ENCODE peak calls at places on chromosomes 11 and 22, in seven cellular contexts. A, B, J, K, V, I and Z are unnamed samples.

GRCh38 chr11:21615871-21616270 is 577.0 kb upstream of the ANO5 start:
- DNase-seq in A (no peak), B (no peak), J (no peak), K (no peak), V (no peak), I (no peak), Z (no peak)

GRCh38 chr11:26793517-26793916 is 71.7 kb upstream of the SLC5A12 start:
- DNase-seq in A (no peak), B (no peak), J (no peak), K (no peak), V (no peak), I (no peak), Z (no peak)

GRCh38 chr11:27280131-27280530 is 82.9 kb downstream of the CCDC34 start:
- DNase-seq in A (no peak), B (no peak), J (no peak), K (peak), V (no peak), I (no peak), Z (no peak)

GRCh38 chr11:615453-616319 is at the start of gene IRF7:
- DNase-seq in A (peak), B (peak), J (peak), K (peak), V (peak), I (peak), Z (peak)

GRCh38 chr11:103530257-103530656 is 421.0 kb downstream of the DYNC2H1 start:
- DNase-seq in A (no peak), B (no peak), J (no peak), K (peak), V (no peak), I (no peak), Z (no peak)

GRCh38 chr22:45194686-45195085 is 31.0 kb downstream of the NUP50 start:
- DNase-seq in A (no peak), B (no peak), J (no peak), K (no peak), V (no peak), I (no peak), Z (no peak)

GRCh38 chr22:49975543-49976389 is 15.2 kb downstream of the PIM3 start:
- DNase-seq in A (no peak), B (peak), J (no peak), K (no peak), V (peak), I (peak), Z (peak)

GRCh38 chr22:41178425-41178975 is 26.6 kb upstream of the L3MBTL2 start:
- DNase-seq in A (no peak), B (peak), J (peak), K (no peak), V (no peak), I (no peak), Z (no peak)

GRCh38 chr11:110172666-110173065 is 79.5 kb downstream of the ZC3H12C start:
- DNase-seq in A (no peak), B (no peak), J (no peak), K (peak), V (no peak), I (no peak), Z (no peak)

GRCh38 chr22:37196539-37197450 is 8.7 kb upstream of the C1QTNF6 start:
- DNase-seq in A (peak), B (peak), J (peak), K (peak), V (peak), I (peak), Z (no peak)

GRCh38 chr11:83706581-83706980 is 420.4 kb upstream of the CCDC90B start:
- DNase-seq in A (peak), B (no peak), J (no peak), K (no peak), V (no peak), I (no peak), Z (no peak)

GRCh38 chr22:17143101-17143500 is 16.0 kb downstream of the HDHD5 start:
- DNase-seq in A (no peak), B (no peak), J (no peak), K (no peak), V (no peak), I (no peak), Z (no peak)

GRCh38 chr11:30917859-30918478 is 331.8 kb upstream of the MPPED2 start:
- DNase-seq in A (peak), B (no peak), J (no peak), K (peak), V (peak), I (no peak), Z (peak)

GRCh38 chr11:116465056-116465455 is 307.7 kb downstream of the BUD13 start:
- DNase-seq in A (peak), B (no peak), J (no peak), K (no peak), V (no peak), I (no peak), Z (no peak)

GRCh38 chr11:110311783-110312578 is 15.6 kb upstream of the RDX start:
- DNase-seq in A (peak), B (no peak), J (no peak), K (peak), V (no peak), I (no peak), Z (no peak)

GRCh38 chr11:33296695-33297094 is 39.5 kb downstream of the HIPK3 start:
- DNase-seq in A (no peak), B (no peak), J (no peak), K (no peak), V (no peak), I (no peak), Z (no peak)

GRCh38 chr11:30775123-30775522 is 189.0 kb upstream of the MPPED2 start:
- DNase-seq in A (no peak), B (no peak), J (no peak), K (no peak), V (no peak), I (no peak), Z (no peak)

DNA sequence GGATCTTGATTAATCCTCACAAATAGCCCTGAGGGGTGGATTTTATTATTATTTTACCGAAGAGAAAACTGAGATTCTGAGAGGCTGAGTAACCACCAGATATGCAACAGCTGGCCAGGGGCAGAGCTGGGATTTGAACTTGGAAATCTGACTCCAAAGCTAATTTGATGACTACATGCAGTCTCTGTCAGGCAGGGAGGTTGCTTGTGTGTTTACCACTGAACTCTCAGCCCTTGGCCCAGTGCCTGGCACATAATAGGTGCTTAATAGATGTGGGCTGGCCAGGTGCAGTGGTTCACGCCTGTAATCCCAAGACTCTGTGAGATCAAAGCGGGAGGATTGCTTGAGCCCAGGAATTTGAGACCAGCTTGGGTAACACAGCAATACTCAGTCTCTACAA is 121.7 kb upstream of the CRYBB3 start:
- DNase-seq in A (no peak), B (no peak), J (no peak), K (no peak), V (no peak), I (no peak), Z (no peak)
- TF ChIP-seq CTCF in A (no peak), B (no peak), J (no peak), K (no peak), V (no peak), I (no peak), Z (no peak)

DNA sequence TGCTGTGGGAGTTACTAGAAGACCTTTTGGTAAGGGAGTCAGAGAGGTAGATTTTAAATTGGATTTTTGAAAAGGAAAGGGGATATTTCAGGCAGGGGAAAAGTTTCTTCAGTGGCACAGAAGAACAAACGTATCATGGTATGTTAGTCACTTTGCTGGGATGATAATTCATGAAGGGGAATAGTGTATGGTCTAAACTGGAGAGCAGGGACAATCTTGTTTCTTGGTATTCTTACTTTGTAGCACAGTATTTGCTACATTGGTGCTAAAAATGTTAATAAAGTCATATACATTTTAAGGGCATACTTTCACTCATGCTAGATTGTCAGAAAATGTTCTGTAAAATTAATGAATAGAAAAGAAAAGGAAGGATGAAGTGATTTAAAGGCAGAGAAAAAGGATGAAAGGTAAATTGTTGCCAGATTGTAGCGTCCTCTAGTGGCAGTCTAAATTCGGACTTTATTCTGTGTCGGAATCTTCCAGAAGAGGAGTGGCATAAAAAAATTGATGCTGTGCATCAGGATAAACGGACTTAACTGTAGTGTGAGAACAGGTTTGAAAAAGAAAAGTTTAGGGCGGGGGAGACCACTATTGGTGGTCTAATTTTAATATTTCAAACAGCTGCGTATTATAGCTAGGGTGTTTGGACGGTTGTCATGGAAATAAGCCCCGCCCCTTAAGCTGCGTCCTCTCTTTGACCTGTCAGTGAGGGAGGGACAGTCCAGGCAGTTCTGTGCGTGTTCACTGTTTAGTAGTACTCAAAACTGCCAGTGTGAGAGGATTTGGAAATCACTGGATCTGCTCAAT is at the start of gene BCO2:
- DNase-seq in A (peak), B (peak), J (peak), K (peak), V (peak), I (peak), Z (peak)
- TF ChIP-seq CTCF in A (peak), B (peak), J (peak), K (peak), V (peak), I (peak), Z (peak)

DNA sequence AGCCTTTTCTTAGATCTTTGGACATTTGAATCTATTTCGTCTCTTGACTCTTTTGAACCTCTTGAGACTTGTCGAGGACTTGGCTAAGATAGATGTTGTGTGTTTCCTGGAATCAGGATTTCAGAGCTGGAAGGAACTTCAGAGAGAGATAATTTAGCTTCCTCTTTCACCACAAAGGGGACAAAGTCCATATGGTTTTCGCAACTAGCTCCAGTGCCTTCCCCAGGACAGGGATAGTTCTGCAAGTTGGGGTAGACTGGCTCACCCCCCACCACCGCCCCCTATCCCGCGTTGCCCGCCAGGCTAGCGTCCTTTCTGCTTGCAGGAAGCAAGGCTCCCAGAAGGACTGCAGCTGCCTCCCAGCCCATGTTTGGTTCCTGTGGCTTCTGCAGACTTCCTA is 75.7 kb upstream of the MYO18B start:
- DNase-seq in A (no peak), B (peak), J (no peak), K (peak), V (peak), I (peak), Z (peak)
- TF ChIP-seq CTCF in A (no peak), B (no peak), J (no peak), K (no peak), V (no peak), I (no peak), Z (no peak)

DNA sequence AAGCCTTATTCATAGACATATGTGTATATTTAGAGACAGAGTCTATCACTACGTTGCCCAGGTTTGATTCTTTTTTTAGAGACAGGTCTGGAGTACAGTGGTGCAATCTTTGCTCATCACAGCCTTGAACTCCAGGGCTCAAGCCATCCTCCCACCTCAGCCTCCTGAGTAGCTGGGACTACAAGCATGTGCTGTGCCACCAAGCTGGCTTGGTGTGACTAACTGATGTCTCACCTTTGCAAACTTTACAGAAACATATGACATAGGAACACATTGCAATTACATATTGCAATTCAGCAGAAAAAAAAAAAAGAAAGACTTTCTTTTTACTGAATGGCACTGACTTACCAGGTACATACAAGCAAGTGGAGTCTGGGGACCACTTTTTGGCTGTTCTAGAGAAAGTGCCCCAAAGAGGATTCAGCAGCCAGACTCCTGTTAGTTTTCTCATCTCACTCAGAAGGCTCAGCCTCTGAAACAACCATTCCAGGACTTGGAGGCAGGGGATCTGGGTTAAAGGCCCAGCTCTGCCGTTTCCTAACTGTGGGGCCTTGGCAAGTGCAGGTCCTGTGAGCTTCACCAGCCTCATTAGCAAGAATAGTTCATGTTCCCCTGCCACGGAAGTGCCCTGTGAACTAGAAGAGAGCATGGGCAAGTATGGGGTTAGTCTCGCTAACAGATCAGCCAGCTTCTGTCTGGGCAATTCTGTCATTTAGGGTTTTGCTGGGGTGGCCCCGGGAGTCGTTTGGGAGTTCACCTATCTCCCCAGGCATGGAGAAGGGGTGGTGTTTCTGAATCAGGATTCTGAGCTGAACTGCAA is 11.2 kb upstream of the NFAM1 start:
- DNase-seq in A (no peak), B (no peak), J (no peak), K (no peak), V (no peak), I (no peak), Z (no peak)
- TF ChIP-seq CTCF in A (no peak), B (no peak), J (no peak), K (no peak), V (no peak), I (no peak), Z (no peak)

GRCh38 chr11:12540913-12541587 is 133.2 kb upstream of the TEAD1 start:
- DNase-seq in A (peak), B (no peak), J (no peak), K (peak), V (no peak), I (no peak), Z (no peak)
- TF ChIP-seq CTCF in A (no peak), B (no peak), J (no peak), K (peak), V (no peak), I (no peak), Z (no peak)

GRCh38 chr11:73912045-73912444 is 35.2 kb downstream of the PAAF1 start:
- DNase-seq in A (no peak), B (no peak), J (no peak), K (no peak), V (no peak), I (no peak), Z (no peak)

GRCh38 chr11:73902303-73902702 is 25.5 kb downstream of the PAAF1 start:
- DNase-seq in A (no peak), B (no peak), J (no peak), K (no peak), V (no peak), I (no peak), Z (no peak)

DNA sequence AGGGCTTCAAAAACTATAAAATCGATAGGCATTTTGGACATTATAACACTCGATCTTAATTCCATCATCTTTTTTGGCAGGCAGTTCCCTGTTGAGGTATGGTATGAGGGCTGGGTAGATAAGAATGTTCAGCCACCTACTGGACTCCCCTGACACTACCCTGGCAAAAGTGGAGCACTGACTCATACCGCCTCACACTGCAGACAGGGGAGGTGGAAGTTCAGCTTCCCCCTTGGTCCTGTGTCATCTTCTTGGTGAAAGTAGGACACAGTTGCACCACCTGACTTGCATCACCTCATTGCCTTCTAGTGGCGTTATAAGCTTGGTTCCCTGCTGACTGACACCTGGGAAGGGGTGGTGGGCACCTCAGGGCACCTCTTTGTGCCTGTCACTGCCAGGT is 30.4 kb downstream of the PAAF1 start:
- DNase-seq in A (peak), B (no peak), J (no peak), K (peak), V (no peak), I (no peak), Z (no peak)
- TF ChIP-seq CTCF in A (peak), B (no peak), J (no peak), K (peak), V (peak), I (no peak), Z (no peak)

GRCh38 chr22:33597274-33597985 is 322.8 kb downstream of the LARGE1 start:
- DNase-seq in A (peak), B (no peak), J (no peak), K (no peak), V (no peak), I (no peak), Z (no peak)
- TF ChIP-seq CTCF in A (no peak), B (no peak), J (no peak), K (no peak), V (no peak), I (no peak), Z (no peak)

GRCh38 chr11:14625804-14626203 is 17.8 kb upstream of the PDE3B start:
- DNase-seq in A (no peak), B (no peak), J (no peak), K (no peak), V (no peak), I (no peak), Z (no peak)

GRCh38 chr11:14620027-14620511 is 23.5 kb upstream of the PDE3B start:
- DNase-seq in A (no peak), B (peak), J (no peak), K (no peak), V (no peak), I (peak), Z (no peak)

GRCh38 chr11:14619580-14619979 is 24.0 kb upstream of the PDE3B start:
- DNase-seq in A (no peak), B (no peak), J (no peak), K (no peak), V (no peak), I (no peak), Z (no peak)

GRCh38 chr11:14622241-14622954 is 21.2 kb upstream of the PDE3B start:
- DNase-seq in A (no peak), B (no peak), J (no peak), K (no peak), V (no peak), I (no peak), Z (no peak)

GRCh38 chr11:14623036-14623435 is 20.6 kb upstream of the PDE3B start:
- DNase-seq in A (no peak), B (no peak), J (no peak), K (no peak), V (no peak), I (no peak), Z (no peak)
- TF ChIP-seq CTCF in A (no peak), B (no peak), J (no peak), K (no peak), V (no peak), I (no peak), Z (no peak)